ENCODE peak calls at places on chromosomes 1 and 21, in five cellular contexts. One of them, this sample, is unnamed.

GRCh38 chr1:209810783-209811182 is 4.8 kb upstream of the IRF6 start:
- DNase-seq in left colon: no peak
- DNase-seq in NCI-H1048: no peak
- DNase-seq in stimulated activated CD4-positive, alpha-beta T cell treated with anti-CD3 and anti-CD28 coated beads, Interleukin-12 subunit alpha, Interleukin-12 subunit beta, amount 100 ng/mL, for 48 hours: no peak
- DNase-seq in T-helper 9 cell: no peak
- DNase-seq in this sample: no peak

GRCh38 chr1:116405241-116406135 is 32.4 kb downstream of the ATP1A1 start:
- DNase-seq in left colon: no peak
- DNase-seq in NCI-H1048: no peak
- DNase-seq in stimulated activated CD4-positive, alpha-beta T cell treated with anti-CD3 and anti-CD28 coated beads, Interleukin-12 subunit alpha, Interleukin-12 subunit beta, amount 100 ng/mL, for 48 hours: no peak
- DNase-seq in T-helper 9 cell: no peak
- DNase-seq in this sample: no peak

GRCh38 chr1:117559985-117560384 is 45.9 kb upstream of the TENT5C start:
- DNase-seq in left colon: no peak
- DNase-seq in NCI-H1048: no peak
- DNase-seq in stimulated activated CD4-positive, alpha-beta T cell treated with anti-CD3 and anti-CD28 coated beads, Interleukin-12 subunit alpha, Interleukin-12 subunit beta, amount 100 ng/mL, for 48 hours: no peak
- DNase-seq in T-helper 9 cell: no peak
- DNase-seq in this sample: no peak

GRCh38 chr1:66331641-66332523 is 202.1 kb upstream of the SGIP1 start:
- DNase-seq in left colon: peak
- DNase-seq in NCI-H1048: no peak
- DNase-seq in stimulated activated CD4-positive, alpha-beta T cell treated with anti-CD3 and anti-CD28 coated beads, Interleukin-12 subunit alpha, Interleukin-12 subunit beta, amount 100 ng/mL, for 48 hours: peak
- DNase-seq in T-helper 9 cell: peak
- DNase-seq in this sample: peak

GRCh38 chr1:8462298-8462946 is 144.5 kb downstream of the SLC45A1 start:
- DNase-seq in left colon: no peak
- DNase-seq in NCI-H1048: no peak
- DNase-seq in stimulated activated CD4-positive, alpha-beta T cell treated with anti-CD3 and anti-CD28 coated beads, Interleukin-12 subunit alpha, Interleukin-12 subunit beta, amount 100 ng/mL, for 48 hours: no peak
- DNase-seq in T-helper 9 cell: no peak
- DNase-seq in this sample: no peak

GRCh38 chr1:92990828-92991227 is 29.6 kb upstream of the DIPK1A start:
- DNase-seq in left colon: no peak
- DNase-seq in NCI-H1048: no peak
- DNase-seq in stimulated activated CD4-positive, alpha-beta T cell treated with anti-CD3 and anti-CD28 coated beads, Interleukin-12 subunit alpha, Interleukin-12 subunit beta, amount 100 ng/mL, for 48 hours: no peak
- DNase-seq in T-helper 9 cell: no peak
- DNase-seq in this sample: no peak

GRCh38 chr1:66676616-66677298 is 75.5 kb upstream of the DYNLT5 start:
- DNase-seq in left colon: no peak
- DNase-seq in NCI-H1048: no peak
- DNase-seq in stimulated activated CD4-positive, alpha-beta T cell treated with anti-CD3 and anti-CD28 coated beads, Interleukin-12 subunit alpha, Interleukin-12 subunit beta, amount 100 ng/mL, for 48 hours: no peak
- DNase-seq in T-helper 9 cell: no peak
- DNase-seq in this sample: no peak

GRCh38 chr1:54995013-54995760 is 3.5 kb upstream of the BSND start:
- DNase-seq in left colon: no peak
- DNase-seq in NCI-H1048: no peak
- DNase-seq in stimulated activated CD4-positive, alpha-beta T cell treated with anti-CD3 and anti-CD28 coated beads, Interleukin-12 subunit alpha, Interleukin-12 subunit beta, amount 100 ng/mL, for 48 hours: no peak
- DNase-seq in T-helper 9 cell: no peak
- DNase-seq in this sample: no peak

GRCh38 chr1:9181990-9182783 is 52.4 kb upstream of the H6PD start:
- DNase-seq in left colon: peak
- DNase-seq in NCI-H1048: no peak
- DNase-seq in stimulated activated CD4-positive, alpha-beta T cell treated with anti-CD3 and anti-CD28 coated beads, Interleukin-12 subunit alpha, Interleukin-12 subunit beta, amount 100 ng/mL, for 48 hours: no peak
- DNase-seq in T-helper 9 cell: no peak
- DNase-seq in this sample: no peak

GRCh38 chr1:218765753-218766152 is 407.9 kb upstream of the LYPLAL1 start:
- DNase-seq in left colon: no peak
- DNase-seq in NCI-H1048: no peak
- DNase-seq in stimulated activated CD4-positive, alpha-beta T cell treated with anti-CD3 and anti-CD28 coated beads, Interleukin-12 subunit alpha, Interleukin-12 subunit beta, amount 100 ng/mL, for 48 hours: no peak
- DNase-seq in T-helper 9 cell: no peak
- DNase-seq in this sample: no peak

GRCh38 chr1:3708696-3709246 is 43.5 kb upstream of the CCDC27 start:
- DNase-seq in left colon: no peak
- DNase-seq in NCI-H1048: no peak
- DNase-seq in stimulated activated CD4-positive, alpha-beta T cell treated with anti-CD3 and anti-CD28 coated beads, Interleukin-12 subunit alpha, Interleukin-12 subunit beta, amount 100 ng/mL, for 48 hours: no peak
- DNase-seq in T-helper 9 cell: no peak
- DNase-seq in this sample: no peak

GRCh38 chr1:67683736-67684525 is 1.1 kb upstream of the GADD45A start:
- DNase-seq in left colon: peak
- DNase-seq in NCI-H1048: no peak
- DNase-seq in stimulated activated CD4-positive, alpha-beta T cell treated with anti-CD3 and anti-CD28 coated beads, Interleukin-12 subunit alpha, Interleukin-12 subunit beta, amount 100 ng/mL, for 48 hours: peak
- DNase-seq in T-helper 9 cell: no peak
- DNase-seq in this sample: peak

GRCh38 chr1:226654046-226654445 is 85.0 kb downstream of the ITPKB start:
- DNase-seq in left colon: no peak
- DNase-seq in NCI-H1048: no peak
- DNase-seq in stimulated activated CD4-positive, alpha-beta T cell treated with anti-CD3 and anti-CD28 coated beads, Interleukin-12 subunit alpha, Interleukin-12 subunit beta, amount 100 ng/mL, for 48 hours: no peak
- DNase-seq in T-helper 9 cell: no peak
- DNase-seq in this sample: no peak

GRCh38 chr1:228937851-228938247 is 202.6 kb downstream of the RHOU start:
- DNase-seq in left colon: no peak
- DNase-seq in NCI-H1048: no peak
- DNase-seq in stimulated activated CD4-positive, alpha-beta T cell treated with anti-CD3 and anti-CD28 coated beads, Interleukin-12 subunit alpha, Interleukin-12 subunit beta, amount 100 ng/mL, for 48 hours: no peak
- DNase-seq in T-helper 9 cell: no peak
- DNase-seq in this sample: no peak

GRCh38 chr1:109040627-109041613 is 982 bp downstream of the WDR47 start:
- DNase-seq in left colon: peak
- DNase-seq in NCI-H1048: no peak
- DNase-seq in stimulated activated CD4-positive, alpha-beta T cell treated with anti-CD3 and anti-CD28 coated beads, Interleukin-12 subunit alpha, Interleukin-12 subunit beta, amount 100 ng/mL, for 48 hours: peak
- DNase-seq in T-helper 9 cell: peak
- DNase-seq in this sample: no peak

GRCh38 chr1:79079770-79080169 is 73.2 kb upstream of the ADGRL4 start:
- DNase-seq in left colon: no peak
- DNase-seq in NCI-H1048: no peak
- DNase-seq in stimulated activated CD4-positive, alpha-beta T cell treated with anti-CD3 and anti-CD28 coated beads, Interleukin-12 subunit alpha, Interleukin-12 subunit beta, amount 100 ng/mL, for 48 hours: no peak
- DNase-seq in T-helper 9 cell: no peak
- DNase-seq in this sample: peak

GRCh38 chr1:8021676-8022266 is 4.3 kb downstream of the ERRFI1 start:
- DNase-seq in left colon: no peak
- DNase-seq in NCI-H1048: no peak
- DNase-seq in stimulated activated CD4-positive, alpha-beta T cell treated with anti-CD3 and anti-CD28 coated beads, Interleukin-12 subunit alpha, Interleukin-12 subunit beta, amount 100 ng/mL, for 48 hours: no peak
- DNase-seq in T-helper 9 cell: no peak
- DNase-seq in this sample: no peak

GRCh38 chr1:155669233-155670162 is 19.1 kb downstream of the YY1AP1 start:
- DNase-seq in left colon: peak
- DNase-seq in NCI-H1048: no peak
- DNase-seq in stimulated activated CD4-positive, alpha-beta T cell treated with anti-CD3 and anti-CD28 coated beads, Interleukin-12 subunit alpha, Interleukin-12 subunit beta, amount 100 ng/mL, for 48 hours: no peak
- DNase-seq in T-helper 9 cell: no peak
- DNase-seq in this sample: no peak

GRCh38 chr1:160061376-160062100 is 8.4 kb downstream of the KCNJ10 start:
- DNase-seq in left colon: no peak
- DNase-seq in NCI-H1048: no peak
- DNase-seq in stimulated activated CD4-positive, alpha-beta T cell treated with anti-CD3 and anti-CD28 coated beads, Interleukin-12 subunit alpha, Interleukin-12 subunit beta, amount 100 ng/mL, for 48 hours: no peak
- DNase-seq in T-helper 9 cell: no peak
- DNase-seq in this sample: no peak

GRCh38 chr1:232476538-232476950 is 153.4 kb downstream of the SIPA1L2 start:
- DNase-seq in left colon: no peak
- DNase-seq in NCI-H1048: no peak
- DNase-seq in stimulated activated CD4-positive, alpha-beta T cell treated with anti-CD3 and anti-CD28 coated beads, Interleukin-12 subunit alpha, Interleukin-12 subunit beta, amount 100 ng/mL, for 48 hours: no peak
- DNase-seq in T-helper 9 cell: no peak
- DNase-seq in this sample: no peak

GRCh38 chr1:231806623-231807470 is 180.3 kb downstream of the DISC1 start:
- DNase-seq in left colon: peak
- DNase-seq in NCI-H1048: peak
- DNase-seq in stimulated activated CD4-positive, alpha-beta T cell treated with anti-CD3 and anti-CD28 coated beads, Interleukin-12 subunit alpha, Interleukin-12 subunit beta, amount 100 ng/mL, for 48 hours: peak
- DNase-seq in T-helper 9 cell: no peak
- DNase-seq in this sample: no peak

GRCh38 chr21:24716306-24716918 is 890.9 kb downstream of the MRPL39 start:
- DNase-seq in left colon: no peak
- DNase-seq in NCI-H1048: no peak
- DNase-seq in stimulated activated CD4-positive, alpha-beta T cell treated with anti-CD3 and anti-CD28 coated beads, Interleukin-12 subunit alpha, Interleukin-12 subunit beta, amount 100 ng/mL, for 48 hours: no peak
- DNase-seq in T-helper 9 cell: no peak
- DNase-seq in this sample: no peak

GRCh38 chr1:29973406-29973805 is 737.1 kb downstream of the PTPRU start:
- DNase-seq in left colon: no peak
- DNase-seq in NCI-H1048: no peak
- DNase-seq in stimulated activated CD4-positive, alpha-beta T cell treated with anti-CD3 and anti-CD28 coated beads, Interleukin-12 subunit alpha, Interleukin-12 subunit beta, amount 100 ng/mL, for 48 hours: no peak
- DNase-seq in T-helper 9 cell: no peak
- DNase-seq in this sample: no peak

GRCh38 chr1:43596579-43596978 is 53.4 kb upstream of the KDM4A start:
- DNase-seq in left colon: no peak
- DNase-seq in NCI-H1048: no peak
- DNase-seq in stimulated activated CD4-positive, alpha-beta T cell treated with anti-CD3 and anti-CD28 coated beads, Interleukin-12 subunit alpha, Interleukin-12 subunit beta, amount 100 ng/mL, for 48 hours: no peak
- DNase-seq in T-helper 9 cell: no peak
- DNase-seq in this sample: no peak

GRCh38 chr1:78652019-78652560 is 2.5 kb downstream of the IFI44 start:
- DNase-seq in left colon: no peak
- DNase-seq in NCI-H1048: no peak
- DNase-seq in stimulated activated CD4-positive, alpha-beta T cell treated with anti-CD3 and anti-CD28 coated beads, Interleukin-12 subunit alpha, Interleukin-12 subunit beta, amount 100 ng/mL, for 48 hours: no peak
- DNase-seq in T-helper 9 cell: no peak
- DNase-seq in this sample: no peak

GRCh38 chr21:39483917-39484316 is 32.1 kb downstream of the SH3BGR start:
- DNase-seq in left colon: no peak
- DNase-seq in NCI-H1048: no peak
- DNase-seq in stimulated activated CD4-positive, alpha-beta T cell treated with anti-CD3 and anti-CD28 coated beads, Interleukin-12 subunit alpha, Interleukin-12 subunit beta, amount 100 ng/mL, for 48 hours: no peak
- DNase-seq in T-helper 9 cell: no peak
- DNase-seq in this sample: no peak

GRCh38 chr1:201356236-201356635 is 21.2 kb downstream of the TNNT2 start:
- DNase-seq in left colon: no peak
- DNase-seq in NCI-H1048: no peak
- DNase-seq in stimulated activated CD4-positive, alpha-beta T cell treated with anti-CD3 and anti-CD28 coated beads, Interleukin-12 subunit alpha, Interleukin-12 subunit beta, amount 100 ng/mL, for 48 hours: no peak
- DNase-seq in T-helper 9 cell: no peak
- DNase-seq in this sample: no peak

GRCh38 chr1:177753655-177754054 is 216.2 kb downstream of the SEC16B start:
- DNase-seq in left colon: no peak
- DNase-seq in NCI-H1048: no peak
- DNase-seq in stimulated activated CD4-positive, alpha-beta T cell treated with anti-CD3 and anti-CD28 coated beads, Interleukin-12 subunit alpha, Interleukin-12 subunit beta, amount 100 ng/mL, for 48 hours: no peak
- DNase-seq in T-helper 9 cell: no peak
- DNase-seq in this sample: no peak

GRCh38 chr1:115671176-115672062 is 29.6 kb downstream of the VANGL1 start:
- DNase-seq in left colon: peak
- DNase-seq in NCI-H1048: no peak
- DNase-seq in stimulated activated CD4-positive, alpha-beta T cell treated with anti-CD3 and anti-CD28 coated beads, Interleukin-12 subunit alpha, Interleukin-12 subunit beta, amount 100 ng/mL, for 48 hours: no peak
- DNase-seq in T-helper 9 cell: no peak
- DNase-seq in this sample: peak

GRCh38 chr1:90964444-90965035 is 57.3 kb downstream of the ZNF644 start:
- DNase-seq in left colon: no peak
- DNase-seq in NCI-H1048: no peak
- DNase-seq in stimulated activated CD4-positive, alpha-beta T cell treated with anti-CD3 and anti-CD28 coated beads, Interleukin-12 subunit alpha, Interleukin-12 subunit beta, amount 100 ng/mL, for 48 hours: no peak
- DNase-seq in T-helper 9 cell: no peak
- DNase-seq in this sample: no peak

GRCh38 chr1:236009193-236009592 is 55.7 kb downstream of the NID1 start:
- DNase-seq in left colon: no peak
- DNase-seq in NCI-H1048: no peak
- DNase-seq in stimulated activated CD4-positive, alpha-beta T cell treated with anti-CD3 and anti-CD28 coated beads, Interleukin-12 subunit alpha, Interleukin-12 subunit beta, amount 100 ng/mL, for 48 hours: no peak
- DNase-seq in T-helper 9 cell: no peak
- DNase-seq in this sample: no peak

GRCh38 chr1:26190373-26190987 is at the start of gene CATSPER4:
- DNase-seq in left colon: no peak
- DNase-seq in NCI-H1048: no peak
- DNase-seq in stimulated activated CD4-positive, alpha-beta T cell treated with anti-CD3 and anti-CD28 coated beads, Interleukin-12 subunit alpha, Interleukin-12 subunit beta, amount 100 ng/mL, for 48 hours: no peak
- DNase-seq in T-helper 9 cell: no peak
- DNase-seq in this sample: no peak

GRCh38 chr1:7097938-7098592 is 312.8 kb downstream of the CAMTA1 start:
- DNase-seq in left colon: no peak
- DNase-seq in NCI-H1048: no peak
- DNase-seq in stimulated activated CD4-positive, alpha-beta T cell treated with anti-CD3 and anti-CD28 coated beads, Interleukin-12 subunit alpha, Interleukin-12 subunit beta, amount 100 ng/mL, for 48 hours: no peak
- DNase-seq in T-helper 9 cell: no peak
- DNase-seq in this sample: no peak

GRCh38 chr21:39956586-39956985 is 89.3 kb downstream of the PCP4 start:
- DNase-seq in left colon: no peak
- DNase-seq in NCI-H1048: no peak
- DNase-seq in stimulated activated CD4-positive, alpha-beta T cell treated with anti-CD3 and anti-CD28 coated beads, Interleukin-12 subunit alpha, Interleukin-12 subunit beta, amount 100 ng/mL, for 48 hours: no peak
- DNase-seq in T-helper 9 cell: no peak
- DNase-seq in this sample: no peak

GRCh38 chr1:238690415-238690814 is 696.0 kb upstream of the CHRM3 start:
- DNase-seq in left colon: no peak
- DNase-seq in NCI-H1048: no peak
- DNase-seq in stimulated activated CD4-positive, alpha-beta T cell treated with anti-CD3 and anti-CD28 coated beads, Interleukin-12 subunit alpha, Interleukin-12 subunit beta, amount 100 ng/mL, for 48 hours: no peak
- DNase-seq in T-helper 9 cell: no peak
- DNase-seq in this sample: no peak